ENCODE peak calls at places on chromosome 1, in nine cellular contexts. V is spleen, W is cardiac muscle cell, B is pancreas, R is neural progenitor cell, C is IMR-90, F is fibroblast of pulmonary artery, Q is PC-3, L is neural crest cell. H is an unnamed sample.

GRCh38 chr1:111516008-111516535 is 12.6 kb upstream of the ADORA3 start:
- DNase-seq in V (no peak), W (peak; percentile 89), B (no peak), R (peak; percentile 21), C (peak; percentile 82), F (peak; percentile 89), Q (no peak), L (no peak), H (no peak)

GRCh38 chr1:241396747-241397691 is 40.0 kb upstream of the RGS7 start:
- DNase-seq in V (no peak), W (no peak), B (no peak), R (no peak), C (peak; percentile 18), F (no peak), Q (peak; percentile 60), L (no peak), H (no peak)

GRCh38 chr1:162357681-162358266 is 18.9 kb downstream of the SPATA46 start:
- DNase-seq in V (no peak), W (peak; percentile 71), B (no peak), R (peak; percentile 79), C (peak; percentile 31), F (peak; percentile 63), Q (peak; percentile 75), L (no peak), H (no peak)

GRCh38 chr1:173426057-173426456 is 51.1 kb upstream of the PRDX6 start:
- DNase-seq in V (no peak), W (no peak), B (no peak), R (no peak), C (no peak), F (no peak), Q (peak; percentile 91), L (no peak), H (no peak)

GRCh38 chr1:244968431-244968830 is 104.1 kb upstream of the HNRNPU start:
- DNase-seq in V (peak; percentile 80), W (peak; percentile 25), B (no peak), R (peak; percentile 28), C (no peak), F (peak; percentile 12), Q (no peak), L (no peak), H (no peak)

GRCh38 chr1:98967122-98967521 is 37.5 kb downstream of the PLPPR5 start:
- DNase-seq in V (no peak), W (no peak), B (no peak), R (no peak), C (no peak), F (no peak), Q (peak; percentile 57), L (no peak), H (no peak)

GRCh38 chr1:54995835-54996234 is 2.9 kb upstream of the BSND start:
- DNase-seq in V (no peak), W (no peak), B (no peak), R (no peak), C (no peak), F (no peak), Q (no peak), L (no peak), H (no peak)

GRCh38 chr1:15951341-15952153 is 24.4 kb downstream of the ZBTB17 start:
- DNase-seq in V (peak; percentile 73), W (no peak), B (no peak), R (no peak), C (no peak), F (no peak), Q (no peak), L (no peak), H (no peak)

GRCh38 chr1:58460469-58460868 is 86.1 kb downstream of the OMA1 start:
- DNase-seq in V (no peak), W (peak; percentile 31), B (no peak), R (peak; percentile 54), C (peak; percentile 17), F (peak; percentile 41), Q (peak; percentile 16), L (peak; percentile 18), H (no peak)

GRCh38 chr1:106876384-106876783 is 180.1 kb upstream of the PRMT6 start:
- DNase-seq in V (no peak), W (no peak), B (no peak), R (no peak), C (no peak), F (no peak), Q (no peak), L (no peak), H (no peak)

GRCh38 chr1:6251233-6251632 is 7.3 kb downstream of the HES3 start:
- DNase-seq in V (no peak), W (no peak), B (no peak), R (no peak), C (no peak), F (no peak), Q (no peak), L (no peak), H (no peak)

GRCh38 chr1:172654535-172654934 is 4.4 kb upstream of the FASLG start:
- DNase-seq in V (no peak), W (peak; percentile 42), B (no peak), R (no peak), C (peak; percentile 88), F (peak; percentile 62), Q (peak; percentile 95), L (no peak), H (no peak)

GRCh38 chr1:109775408-109775807 is 11.7 kb upstream of the EPS8L3 start:
- DNase-seq in V (no peak), W (no peak), B (no peak), R (no peak), C (peak; percentile 21), F (no peak), Q (peak; percentile 44), L (no peak), H (no peak)

GRCh38 chr1:14724234-14724633 is 125.7 kb downstream of the KAZN start:
- DNase-seq in V (no peak), W (no peak), B (no peak), R (peak; percentile 61), C (no peak), F (no peak), Q (peak; percentile 60), L (no peak), H (no peak)

GRCh38 chr1:212498243-212498642 is 65.5 kb downstream of the NENF start:
- DNase-seq in V (no peak), W (peak; percentile 93), B (no peak), R (no peak), C (peak; percentile 96), F (peak; percentile 86), Q (peak; percentile 83), L (no peak), H (no peak)

DNA sequence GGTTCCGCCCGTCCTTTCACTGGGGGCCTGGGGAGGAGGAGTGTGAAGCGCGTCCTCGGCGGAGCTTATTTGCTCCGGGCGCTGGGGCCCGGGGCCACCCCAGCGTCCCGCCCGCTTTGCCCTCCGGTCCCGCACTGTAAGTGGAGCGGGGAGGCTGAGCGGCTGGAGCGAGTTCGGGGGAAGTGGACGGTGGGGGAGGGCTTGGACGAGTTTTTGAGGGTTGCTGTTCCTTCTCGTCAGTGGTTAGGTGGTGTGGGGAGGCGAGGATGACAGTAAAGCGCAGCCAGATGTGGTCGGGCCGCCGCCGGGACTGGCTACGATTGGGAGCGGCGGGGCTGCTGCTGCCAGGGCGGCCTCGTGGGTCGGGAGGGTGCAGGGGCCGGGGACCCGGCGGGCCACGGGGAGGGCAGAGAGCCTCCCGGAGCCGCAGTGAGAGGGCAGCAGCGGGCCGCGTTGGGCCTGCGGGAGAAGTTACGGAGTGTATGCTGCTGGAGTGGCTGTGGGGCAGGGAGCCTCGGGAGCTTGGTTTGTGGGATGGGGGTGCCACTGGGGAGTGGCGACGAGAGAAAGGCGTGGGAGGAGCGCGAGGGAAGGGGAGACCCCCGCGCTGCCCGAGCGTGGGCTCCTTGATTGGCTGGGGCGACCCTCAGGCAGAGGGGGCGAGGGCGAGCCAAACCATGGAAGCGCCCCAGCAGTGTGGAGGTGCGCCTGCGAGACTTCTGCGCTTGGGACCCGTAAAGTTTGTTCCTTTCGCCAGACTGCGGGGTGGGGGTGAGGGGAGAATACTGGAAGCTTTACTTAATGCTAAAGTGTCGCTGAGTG is 2.1 kb downstream of the ADGRL2 start:
- DNase-seq in V (peak; percentile 78), W (peak; percentile 82), B (peak; percentile 76), R (peak; percentile 76), C (peak; percentile 33), F (peak; percentile 77), Q (no peak), L (peak; percentile 59), H (peak; percentile 81)
- TF ChIP-seq CTCF in V (peak; percentile 39), W (peak; percentile 58), B (no peak), R (peak; percentile 35), C (peak; percentile 52), F (peak; percentile 40), Q (no peak), L (peak; percentile 54), H (peak; percentile 54)

DNA sequence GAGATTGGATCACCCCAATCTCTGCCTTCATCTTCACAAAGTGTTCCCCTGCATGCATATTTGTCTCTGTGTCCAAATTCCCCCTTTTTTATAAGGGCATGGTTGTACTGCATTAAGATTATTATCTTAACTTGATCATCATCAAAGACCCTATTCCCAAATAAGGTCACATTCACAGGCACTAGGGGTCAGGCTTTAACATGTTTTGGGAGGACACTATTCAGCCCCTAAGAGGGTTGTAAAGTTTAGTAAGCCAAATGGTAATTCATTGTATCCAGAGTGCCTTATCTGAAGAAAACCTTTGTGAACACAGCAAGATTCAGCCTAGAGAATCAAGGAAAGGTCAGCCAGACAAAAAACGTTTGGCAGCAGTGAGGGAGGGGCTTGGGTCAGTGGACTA is 317.6 kb upstream of the PLD5 start:
- DNase-seq in V (no peak), W (no peak), B (no peak), R (peak; percentile 32), C (no peak), F (no peak), Q (no peak), L (no peak), H (no peak)
- TF ChIP-seq CTCF in V (no peak), W (no peak), B (no peak), R (peak; percentile 48), C (no peak), F (no peak), Q (no peak), L (no peak), H (no peak)

GRCh38 chr1:248873409-248873992 is 14.6 kb upstream of the ZNF692 start:
- DNase-seq in V (peak; percentile 96), W (peak; percentile 97), B (peak; percentile 90), R (peak; percentile 95), C (peak; percentile 94), F (peak; percentile 98), Q (peak; percentile 100), L (peak; percentile 99), H (peak; percentile 99)
- TF ChIP-seq CTCF in V (no peak), W (no peak), B (no peak), R (peak; percentile 7), C (peak; percentile 15), F (no peak), Q (peak; percentile 26), L (no peak), H (peak; percentile 12)

DNA sequence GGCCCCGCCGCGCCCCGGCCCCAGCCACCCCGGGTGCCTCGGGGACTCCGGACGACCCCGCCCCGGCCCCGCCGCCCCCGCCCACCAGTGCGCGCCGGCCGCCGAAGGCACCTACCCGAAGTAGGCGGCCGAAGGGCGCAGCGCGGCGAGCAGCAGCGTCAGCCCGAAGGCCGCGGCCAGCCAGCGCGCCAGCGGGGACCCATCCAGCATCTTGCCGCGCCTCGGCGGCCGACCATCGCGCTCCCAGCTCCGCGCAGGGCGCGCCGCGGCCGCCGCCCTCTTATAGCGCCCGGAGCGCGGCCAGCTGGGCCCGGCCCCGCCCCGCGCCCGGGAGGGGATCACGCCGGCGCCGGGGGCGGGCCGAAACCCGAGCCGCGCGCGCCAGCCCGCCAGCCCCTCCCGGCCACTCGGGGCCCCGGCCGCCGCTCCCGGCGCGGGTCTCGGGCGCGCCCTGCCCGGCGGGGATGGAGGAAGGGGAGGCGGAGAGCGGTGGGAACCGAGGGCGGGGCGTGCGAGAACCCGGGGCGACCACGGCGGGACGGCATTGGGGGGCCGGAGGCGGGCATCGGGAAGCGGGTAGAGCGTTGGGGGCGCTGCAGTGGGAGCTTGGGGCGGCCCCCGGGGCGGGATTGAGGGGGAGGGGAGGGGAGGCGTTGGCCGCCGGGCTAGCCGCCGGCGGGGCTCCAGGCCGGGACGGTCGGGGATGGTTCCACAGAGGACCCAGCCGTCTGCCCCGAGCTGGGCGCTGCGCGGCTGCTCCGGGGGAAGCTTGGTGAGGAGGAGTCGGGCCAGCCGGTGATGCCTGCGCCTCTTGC is at the start of gene WNT9A:
- DNase-seq in V (peak; percentile 67), W (peak; percentile 55), B (peak; percentile 36), R (peak; percentile 94), C (peak; percentile 49), F (peak; percentile 44), Q (peak; percentile 91), L (peak; percentile 51), H (peak; percentile 77)
- TF ChIP-seq CTCF in V (no peak), W (no peak), B (no peak), R (no peak), C (no peak), F (no peak), Q (no peak), L (no peak), H (no peak)